ENCODE peak calls at places on chromosomes 6 and 20, in four cellular contexts. Z is stimulated activated CD4-positive, alpha-beta T cell treated with anti-CD3 and anti-CD28 coated beads, Interleukin-12 subunit alpha, Interleukin-12 subunit beta, amount 100 ng/mL, for 4 hours; Q is tibial nerve; L is posterior cingulate gyrus. X is an unnamed sample.

GRCh38 chr6:8904754-8905153 is 469.4 kb upstream of the SLC35B3 start:
- DNase-seq in Q (no peak), L (no peak), Z (no peak), X (no peak)

GRCh38 chr20:34222208-34222607 is 19.0 kb upstream of the ASIP start:
- DNase-seq in Z (no peak), Q (peak), L (no peak), X (no peak)

GRCh38 chr6:44084231-44085014 is 42.8 kb downstream of the MRPL14 start:
- DNase-seq in L (no peak), Z (no peak), Q (no peak), X (no peak)

GRCh38 chr20:21361266-21361665 is 36.1 kb downstream of the NKX2-4 start:
- DNase-seq in Z (no peak), Q (no peak), L (no peak), X (no peak)

GRCh38 chr20:11246251-11246775 is 572.5 kb upstream of the JAG1 start:
- DNase-seq in L (no peak), Z (no peak), Q (no peak), X (no peak)

GRCh38 chr20:17680128-17680835 is 1.8 kb downstream of the RRBP1 start:
- DNase-seq in Z (no peak), Q (peak), L (no peak), X (peak)

GRCh38 chr6:143612186-143612585 is 65.6 kb upstream of the PHACTR2 start:
- DNase-seq in Q (no peak), L (no peak), Z (no peak), X (no peak)

GRCh38 chr6:4613795-4614194 is 162.4 kb upstream of the CDYL start:
- DNase-seq in Q (no peak), L (no peak), Z (no peak), X (no peak)

GRCh38 chr6:56831334-56831733 is 123.6 kb upstream of the BEND6 start:
- DNase-seq in L (no peak), Q (no peak), Z (no peak), X (no peak)

GRCh38 chr6:87436435-87436834 is 28.7 kb downstream of the CFAP206 start:
- DNase-seq in Z (peak), Q (peak), L (no peak), X (no peak)

GRCh38 chr6:44620922-44621321 is 233.4 kb downstream of the CDC5L start:
- DNase-seq in Z (no peak), Q (no peak), L (no peak), X (no peak)

GRCh38 chr6:157879873-157880254 is 56.8 kb downstream of the SNX9 start:
- DNase-seq in Q (no peak), L (no peak), Z (no peak), X (no peak)

GRCh38 chr20:1900321-1900791 is 5.1 kb downstream of the SIRPA start:
- DNase-seq in L (no peak), Q (peak), Z (no peak), X (no peak)

GRCh38 chr6:41315943-41316342 is 19.5 kb upstream of the NCR2 start:
- DNase-seq in L (no peak), Q (no peak), Z (no peak), X (no peak)

GRCh38 chr6:83976871-83977270 is 56.7 kb upstream of the MRAP2 start:
- DNase-seq in Q (no peak), Z (no peak), L (no peak), X (no peak)

GRCh38 chr20:43840382-43841070 is 74.1 kb upstream of the TOX2 start:
- DNase-seq in L (no peak), Z (peak), Q (no peak), X (no peak)

GRCh38 chr6:169880516-169880915 is 129.1 kb downstream of the ERMARD start:
- DNase-seq in Z (no peak), L (no peak), Q (no peak), X (peak)

GRCh38 chr6:32565511-32565910 is 24.1 kb downstream of the HLA-DRB1 start:
- DNase-seq in L (no peak), Z (no peak), Q (no peak), X (no peak)

GRCh38 chr6:125030969-125031368 is 68.7 kb downstream of the RNF217 start:
- DNase-seq in L (no peak), Z (no peak), Q (no peak), X (no peak)

X was measured in coronary artery.